ENCODE peak calls at places on chromosomes 16 and 17, in eight cellular contexts. Y is spleen, B is stomach, T is transverse colon, F is HepG2, C is HCT116, J is vagina, Z is upper lobe of left lung. D is an unnamed sample.

GRCh38 chr17:51000835-51001638 is 119.6 kb downstream of the SPAG9 start:
- DNase-seq in Y (no peak), B (no peak), T (no peak), F (peak; percentile 71), C (peak; percentile 61), J (no peak), Z (no peak), D (no peak)

GRCh38 chr17:82348866-82349265 is 10.2 kb upstream of the TEX19 start:
- DNase-seq in Y (no peak), B (no peak), T (no peak), F (no peak), C (no peak), J (no peak), Z (no peak), D (no peak)

GRCh38 chr17:83151056-83151441 is 71.6 kb downstream of the METRNL start:
- DNase-seq in Y (peak; percentile 23), B (no peak), T (no peak), F (no peak), C (no peak), J (no peak), Z (peak; percentile 62), D (peak; percentile 36)

GRCh38 chr16:80899804-80900592 is 95.6 kb upstream of the CDYL2 start:
- DNase-seq in Y (no peak), B (peak; percentile 96), T (peak; percentile 39), F (peak; percentile 52), C (no peak), J (no peak), Z (peak; percentile 46), D (peak; percentile 62)

GRCh38 chr16:56425439-56425832 is at the start of gene AMFR:
- DNase-seq in Y (peak; percentile 93), B (peak; percentile 72), T (peak; percentile 75), F (peak; percentile 74), C (peak; percentile 54), J (no peak), Z (peak; percentile 95), D (no peak)

GRCh38 chr17:74987418-74987908 is at the start of gene CDR2L:
- DNase-seq in Y (peak; percentile 98), B (peak; percentile 98), T (peak; percentile 97), F (peak; percentile 86), C (peak; percentile 83), J (no peak), Z (peak; percentile 99), D (peak; percentile 98)

GRCh38 chr16:31052131-31052530 is 18.8 kb downstream of the STX4 start:
- DNase-seq in Y (no peak), B (no peak), T (peak; percentile 36), F (peak; percentile 45), C (peak; percentile 72), J (no peak), Z (no peak), D (no peak)

GRCh38 chr17:36703860-36704266 is 102.5 kb downstream of the MRM1 start:
- DNase-seq in Y (no peak), B (no peak), T (peak; percentile 32), F (no peak), C (no peak), J (no peak), Z (peak; percentile 89), D (no peak)

GRCh38 chr17:15351925-15352324 is 10.5 kb upstream of the TEKT3 start:
- DNase-seq in Y (no peak), B (no peak), T (peak; percentile 25), F (no peak), C (no peak), J (no peak), Z (no peak), D (no peak)

GRCh38 chr17:31313982-31314787 is at the start of gene EVI2B:
- DNase-seq in Y (no peak), B (no peak), T (no peak), F (no peak), C (no peak), J (no peak), Z (no peak), D (no peak)

GRCh38 chr17:81291662-81292061 is 3.4 kb downstream of the SLC38A10 start:
- DNase-seq in Y (peak; percentile 91), B (peak; percentile 83), T (peak; percentile 86), F (peak; percentile 53), C (peak; percentile 65), J (no peak), Z (peak; percentile 86), D (peak; percentile 84)

DNA sequence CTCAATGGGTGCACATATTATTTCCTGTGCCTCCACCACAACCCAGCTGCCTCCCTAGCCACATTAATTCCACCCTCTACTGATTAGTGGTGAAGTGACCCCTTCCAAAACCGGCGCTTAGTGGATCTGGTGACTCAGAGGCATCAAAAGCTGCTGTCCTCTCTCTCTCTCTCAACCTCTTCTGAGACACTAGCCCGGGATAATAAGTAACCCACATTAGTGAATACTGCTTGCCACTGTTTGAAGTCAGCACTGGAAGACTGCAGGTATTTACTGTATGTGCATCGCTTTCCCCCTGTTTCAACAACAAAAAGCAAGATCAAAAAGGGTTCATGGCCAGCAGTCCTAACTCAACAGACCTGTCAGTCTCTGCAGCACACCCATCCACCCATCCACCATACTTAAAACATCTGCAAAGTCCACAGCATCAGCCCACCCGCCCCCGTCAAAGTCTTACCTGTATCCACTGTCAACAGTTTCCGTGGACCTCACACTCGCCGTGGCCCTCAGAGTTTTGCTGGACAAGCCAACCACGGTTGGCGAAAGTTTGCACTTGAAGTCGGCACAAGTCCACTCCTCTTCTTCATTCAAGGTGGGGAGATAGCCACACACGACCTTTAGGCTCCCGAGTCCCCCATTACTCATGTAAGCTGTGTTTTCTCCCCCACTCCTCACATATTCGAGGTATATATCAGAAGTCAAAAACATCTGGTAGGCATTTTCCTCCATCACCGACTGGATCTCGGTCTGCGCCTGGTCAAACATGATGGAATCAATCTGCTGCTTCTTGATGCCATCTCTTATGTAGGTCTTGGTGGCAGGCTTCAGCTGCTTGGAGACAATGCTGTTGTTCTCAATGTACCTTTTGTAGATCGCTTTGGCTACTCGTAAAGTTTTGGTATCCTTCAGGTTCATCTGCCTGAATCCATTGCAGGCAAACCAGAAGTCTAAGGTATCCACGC is 3.8 kb downstream of the AXIN2 start:
- DNase-seq in Y (no peak), B (no peak), T (no peak), F (peak; percentile 99), C (peak; percentile 88), J (no peak), Z (no peak), D (no peak)
- TF ChIP-seq POLR2A in Y (no peak), B (no peak), T (no peak), F (peak; percentile 45), C (no peak), J (no peak), Z (no peak), D (no peak)

GRCh38 chr16:3952342-3953131 is 72.0 kb upstream of the CREBBP start:
- DNase-seq in Y (peak; percentile 80), B (no peak), T (peak; percentile 21), F (no peak), C (no peak), J (no peak), Z (no peak), D (peak; percentile 91)

GRCh38 chr16:3951861-3952332 is 71.4 kb upstream of the CREBBP start:
- DNase-seq in Y (no peak), B (no peak), T (no peak), F (no peak), C (no peak), J (no peak), Z (no peak), D (no peak)

GRCh38 chr16:3949287-3949686 is 68.8 kb upstream of the CREBBP start:
- DNase-seq in Y (no peak), B (no peak), T (no peak), F (no peak), C (no peak), J (no peak), Z (peak; percentile 41), D (peak; percentile 63)

GRCh38 chr16:3949946-3950342 is 69.4 kb upstream of the CREBBP start:
- DNase-seq in Y (no peak), B (no peak), T (no peak), F (no peak), C (no peak), J (no peak), Z (no peak), D (peak; percentile 21)

DNA sequence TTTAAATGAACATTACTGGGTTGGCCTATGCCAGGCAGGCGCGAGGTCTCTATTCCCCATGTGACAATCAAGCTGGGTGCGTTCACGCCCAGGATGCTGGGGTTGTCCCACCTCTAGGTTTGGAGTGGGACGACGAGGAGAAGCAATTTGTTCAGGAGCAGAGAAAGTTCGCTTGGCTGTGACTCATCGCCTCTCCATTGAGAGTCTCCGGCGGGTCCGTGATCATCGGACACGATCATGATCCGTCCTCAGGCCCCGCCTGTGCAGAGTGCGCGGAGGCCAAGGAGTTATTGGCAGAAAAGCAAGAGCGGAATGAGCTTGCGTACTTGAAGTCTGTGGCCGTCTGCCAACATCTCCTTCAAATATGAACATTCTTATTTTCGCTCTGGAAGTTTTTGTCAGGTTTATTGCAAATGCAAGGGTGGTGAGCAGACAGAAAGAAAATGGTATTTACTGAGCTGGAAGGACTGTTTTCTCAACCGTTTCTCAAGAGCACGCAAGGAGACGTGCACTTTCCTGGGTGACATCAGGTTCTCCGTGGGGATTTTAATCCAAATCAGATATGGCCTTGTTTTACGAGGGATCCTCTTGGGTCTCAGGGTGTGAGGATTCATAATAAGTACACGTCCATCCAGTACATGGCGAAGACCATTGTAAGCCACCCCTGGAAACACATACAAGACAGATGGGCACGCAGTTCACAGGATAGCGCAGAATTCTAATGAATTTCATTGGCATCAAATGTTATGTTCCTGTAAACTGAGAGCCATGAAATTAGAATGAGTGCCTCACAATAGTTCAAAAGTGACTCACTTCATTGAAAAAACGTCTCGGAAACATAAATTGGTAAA is 70.1 kb upstream of the CREBBP start:
- DNase-seq in Y (no peak), B (peak; percentile 54), T (peak; percentile 60), F (no peak), C (no peak), J (no peak), Z (peak; percentile 56), D (peak; percentile 91)
- TF ChIP-seq POLR2AphosphoS5 in Y (peak; percentile 67), B (peak; percentile 69), T (peak; percentile 33), F (no peak), C (no peak), J (peak; percentile 69), Z (peak; percentile 28), D (no peak)

GRCh38 chr17:29642171-29642611 is 19.5 kb upstream of the CORO6 start:
- DNase-seq in Y (no peak), B (no peak), T (no peak), F (no peak), C (no peak), J (no peak), Z (no peak), D (no peak)

GRCh38 chr17:29643817-29644160 is 21.1 kb upstream of the CORO6 start:
- DNase-seq in Y (no peak), B (no peak), T (no peak), F (no peak), C (no peak), J (no peak), Z (no peak), D (no peak)

GRCh38 chr17:29640981-29641642 is 18.4 kb upstream of the CORO6 start:
- DNase-seq in Y (no peak), B (no peak), T (no peak), F (no peak), C (no peak), J (no peak), Z (no peak), D (no peak)

GRCh38 chr17:29645516-29646051 is 22.9 kb upstream of the CORO6 start:
- DNase-seq in Y (no peak), B (peak; percentile 42), T (peak; percentile 41), F (no peak), C (no peak), J (no peak), Z (no peak), D (peak; percentile 88)

GRCh38 chr17:29640413-29640812 is 17.7 kb upstream of the CORO6 start:
- DNase-seq in Y (no peak), B (no peak), T (no peak), F (no peak), C (no peak), J (no peak), Z (no peak), D (no peak)
- H3K27ac ChIP-seq in Y (peak overlapping the region; percentile 5), B (peak overlapping the region; percentile 71), T (peak overlapping the region; percentile 65), F (no peak overlapping the region), C (no peak overlapping the region), J (peak overlapping the region; percentile 87), Z (peak overlapping the region; percentile 75), D (peak overlapping the region; percentile 75)

GRCh38 chr17:33506889-33507650 is 214.0 kb upstream of the ASIC2 start:
- DNase-seq in Y (no peak), B (no peak), T (no peak), F (no peak), C (no peak), J (no peak), Z (no peak), D (no peak)
- TF ChIP-seq POLR2A in Y (no peak), B (no peak), T (no peak), F (no peak), C (no peak), J (no peak), Z (no peak), D (no peak)

D was measured in suprapubic skin.